ENCODE peak calls at places on chromosomes 12 and 14, in seven cellular contexts. Y, M, R, E, V, W and J are unnamed samples.

GRCh38 chr12:76391461-76391860 is 43.2 kb upstream of the BBS10 start:
- DNase-seq in E (no peak), M (no peak), W (no peak), V (no peak), Y (no peak), R (no peak), J (no peak)

GRCh38 chr12:112714166-112714565 is 77.4 kb upstream of the RPH3A start:
- DNase-seq in W (no peak), E (no peak), Y (no peak), R (no peak), V (no peak), M (no peak), J (no peak)

GRCh38 chr12:12376636-12377448 is 20.0 kb downstream of the BORCS5 start:
- DNase-seq in M (peak), Y (peak), R (peak), V (no peak), E (peak), W (peak), J (peak)

GRCh38 chr12:48681416-48681737 is 661 bp downstream of the KANSL2 start:
- DNase-seq in E (peak), M (no peak), W (no peak), V (no peak), Y (peak), R (no peak), J (no peak)

GRCh38 chr14:20618328-20618749 is 23.2 kb downstream of the OR6S1 start:
- DNase-seq in V (no peak), R (no peak), W (no peak), M (peak), Y (no peak), E (no peak), J (no peak)

GRCh38 chr12:126337556-126337955 is 1272.3 kb downstream of the AACS start:
- DNase-seq in E (no peak), Y (peak), V (no peak), R (no peak), M (no peak), W (peak), J (peak)

GRCh38 chr12:117151195-117152031 is 38.9 kb downstream of the FBXO21 start:
- DNase-seq in Y (peak), W (no peak), E (peak), R (no peak), M (peak), V (peak), J (peak)

GRCh38 chr12:28409892-28410291 is 219.6 kb downstream of the CCDC91 start:
- DNase-seq in R (no peak), E (peak), V (no peak), W (peak), Y (peak), M (no peak), J (peak)

GRCh38 chr12:1882405-1882804 is 36.0 kb downstream of the CACNA2D4 start:
- DNase-seq in W (no peak), M (no peak), V (no peak), Y (no peak), E (no peak), R (no peak), J (no peak)

GRCh38 chr12:90548595-90548994 is 406.4 kb downstream of the CCER1 start:
- DNase-seq in E (no peak), V (no peak), W (no peak), M (no peak), Y (no peak), R (no peak), J (no peak)

GRCh38 chr12:123598522-123598921 is 3.4 kb upstream of the DDX55 start:
- DNase-seq in R (no peak), M (no peak), Y (no peak), E (no peak), W (no peak), V (no peak), J (no peak)

GRCh38 chr12:122967151-122967550 is 888 bp upstream of the ABCB9 start:
- DNase-seq in R (no peak), W (no peak), Y (no peak), V (no peak), E (no peak), M (no peak), J (no peak)

GRCh38 chr12:75834591-75834990 is 197.0 kb downstream of the PHLDA1 start:
- DNase-seq in R (no peak), E (no peak), W (peak), Y (no peak), M (no peak), V (no peak), J (no peak)

GRCh38 chr12:129531004-129531403 is 372.8 kb downstream of the TMEM132D start:
- DNase-seq in R (no peak), E (no peak), W (no peak), V (no peak), Y (no peak), M (no peak), J (no peak)

GRCh38 chr12:108773798-108774788 is 42.8 kb upstream of the CORO1C start:
- DNase-seq in Y (peak), E (no peak), M (peak), R (peak), V (peak), W (peak), J (peak)

GRCh38 chr12:57534991-57535543 is 11.9 kb downstream of the DCTN2 start:
- DNase-seq in Y (no peak), V (no peak), M (no peak), E (no peak), R (no peak), W (no peak), J (no peak)

GRCh38 chr12:64673490-64674169 is 63.3 kb downstream of the RASSF3 start:
- DNase-seq in R (peak), V (no peak), Y (no peak), W (peak), E (no peak), M (no peak), J (peak)

GRCh38 chr14:94363171-94363624 is 25.2 kb downstream of the SERPINA1 start:
- DNase-seq in M (no peak), V (no peak), W (no peak), Y (no peak), E (no peak), R (no peak), J (no peak)

GRCh38 chr12:103915306-103915705 is 14.9 kb upstream of the HSP90B1 start:
- DNase-seq in R (no peak), E (peak), M (no peak), Y (no peak), V (no peak), W (peak), J (peak)

GRCh38 chr12:62767946-62768345 is 167.0 kb downstream of the PPM1H start:
- DNase-seq in W (no peak), M (no peak), V (no peak), E (no peak), Y (no peak), R (no peak), J (peak)

GRCh38 chr14:56237398-56237797 is 119.2 kb downstream of the PELI2 start:
- DNase-seq in V (no peak), Y (no peak), M (peak), E (no peak), W (no peak), R (no peak), J (no peak)

GRCh38 chr14:87045956-87046355 is 947.0 kb downstream of the GALC start:
- DNase-seq in W (no peak), M (no peak), R (no peak), V (no peak), E (no peak), Y (no peak), J (no peak)

GRCh38 chr12:51071663-51072062 is 11.7 kb downstream of the CSRNP2 start:
- DNase-seq in W (no peak), M (no peak), V (no peak), E (no peak), Y (no peak), R (no peak), J (no peak)

GRCh38 chr12:30806989-30807694 is 52.4 kb upstream of the CAPRIN2 start:
- DNase-seq in V (no peak), R (peak), Y (peak), W (peak), M (peak), E (peak), J (peak)